ENCODE peak calls at places on chromosomes 7 and 10, in six cellular contexts. B is neural crest cell, N is GM20000, M is bronchial epithelial cell, A is lower lobe of right lung, Y is endothelial cell. X is an unnamed sample.

GRCh38 chr10:48231178-48231577 is 43.3 kb downstream of the FRMPD2 start:
- DNase-seq in B (no peak), Y (no peak), N (no peak), A (no peak), M (peak), X (no peak)

GRCh38 chr10:128095023-128095752 is 31.0 kb downstream of the MKI67 start:
- DNase-seq in M (no peak), A (no peak), Y (no peak), B (no peak), N (no peak), X (no peak)

GRCh38 chr7:56028942-56029630 is 22.2 kb downstream of the PSPH start:
- DNase-seq in M (peak), A (no peak), B (no peak), N (no peak), Y (no peak), X (no peak)

GRCh38 chr10:97543025-97543546 is 29.5 kb upstream of the ANKRD2 start:
- DNase-seq in M (peak), Y (peak), B (no peak), N (no peak), A (peak), X (peak)

GRCh38 chr7:92095424-92095823 is 38.9 kb downstream of the CYP51A1 start:
- DNase-seq in M (no peak), Y (no peak), B (no peak), N (no peak), A (no peak), X (no peak)

GRCh38 chr10:90987383-90987782 is 66.5 kb upstream of the ANKRD1 start:
- DNase-seq in B (no peak), Y (no peak), A (no peak), N (no peak), M (no peak), X (no peak)

GRCh38 chr7:53437336-53437735 is 401.9 kb downstream of the POM121L12 start:
- DNase-seq in Y (no peak), M (peak), B (no peak), A (no peak), N (no peak), X (no peak)

GRCh38 chr10:122310311-122311050 is 39.4 kb downstream of the BTBD16 start:
- DNase-seq in A (no peak), Y (peak), N (no peak), B (no peak), M (peak), X (peak)

GRCh38 chr7:20998309-20998708 is 211.6 kb upstream of the SP8 start:
- DNase-seq in A (no peak), Y (no peak), B (no peak), N (no peak), M (peak), X (peak)

GRCh38 chr7:69769826-69770225 is 171.6 kb downstream of the AUTS2 start:
- DNase-seq in N (no peak), B (no peak), Y (no peak), M (no peak), A (no peak), X (no peak)

GRCh38 chr10:101319241-101319915 is 34.6 kb upstream of the BTRC start:
- DNase-seq in B (no peak), Y (no peak), A (no peak), M (peak), N (no peak), X (no peak)

GRCh38 chr7:89017676-89018075 is 222.1 kb upstream of the TEX47 start:
- DNase-seq in A (no peak), B (no peak), Y (no peak), N (no peak), M (no peak), X (no peak)

GRCh38 chr7:137325927-137326326 is 17.6 kb downstream of the PTN start:
- DNase-seq in M (no peak), A (no peak), N (no peak), B (no peak), Y (no peak), X (no peak)

GRCh38 chr7:101201695-101202602 is 1.1 kb upstream of the MOGAT3 start:
- DNase-seq in N (no peak), B (no peak), Y (peak), A (no peak), M (no peak), X (no peak)

GRCh38 chr10:35661236-35661635 is 19.1 kb upstream of the FZD8 start:
- DNase-seq in A (no peak), Y (no peak), N (no peak), B (no peak), M (no peak), X (no peak)

GRCh38 chr10:12588091-12588850 is 238.9 kb downstream of the CAMK1D start:
- DNase-seq in N (no peak), B (no peak), Y (no peak), M (peak), A (no peak), X (no peak)

GRCh38 chr7:82444220-82445049 is 858 bp upstream of the CACNA2D1 start:
- DNase-seq in N (no peak), M (peak), B (peak), A (no peak), Y (peak), X (peak)

GRCh38 chr10:1369197-1369596 is 313.0 kb downstream of the WDR37 start:
- DNase-seq in M (no peak), N (no peak), Y (no peak), B (no peak), A (no peak), X (no peak)

GRCh38 chr7:112771166-112771565 is 19.0 kb downstream of the TMEM168 start:
- DNase-seq in A (no peak), Y (no peak), M (no peak), N (no peak), B (no peak), X (no peak)

GRCh38 chr7:16189026-16189715 is 232.2 kb downstream of the CRPPA start:
- DNase-seq in M (peak), Y (no peak), B (no peak), N (no peak), A (no peak), X (no peak)

GRCh38 chr7:157309990-157310668 is 26.7 kb upstream of the DNAJB6 start:
- DNase-seq in N (no peak), A (no peak), Y (no peak), M (peak), B (no peak), X (peak)

GRCh38 chr7:138900040-138900828 is 81.0 kb downstream of the KIAA1549 start:
- DNase-seq in N (no peak), A (no peak), M (no peak), B (no peak), Y (no peak), X (no peak)

GRCh38 chr10:44960482-44961230 is 1.1 kb downstream of the RASSF4 start:
- DNase-seq in Y (no peak), A (no peak), M (no peak), B (no peak), N (no peak), X (no peak)

GRCh38 chr10:79021331-79021907 is 47.3 kb upstream of the ZMIZ1 start:
- DNase-seq in M (no peak), Y (no peak), A (peak), B (no peak), N (no peak), X (no peak)

GRCh38 chr10:92291921-92292860 is 1.2 kb downstream of the MARCHF5 start:
- DNase-seq in M (peak), N (peak), B (peak), Y (peak), A (peak), X (peak)

GRCh38 chr7:87886875-87887274 is 10.6 kb downstream of the DBF4 start:
- DNase-seq in M (peak), A (no peak), B (no peak), N (no peak), Y (no peak), X (no peak)

GRCh38 chr7:140263277-140263676 is 86.5 kb upstream of the KDM7A start:
- DNase-seq in Y (no peak), N (no peak), B (no peak), A (no peak), M (peak), X (no peak)

GRCh38 chr7:68038621-68039314 is 1042.1 kb downstream of the TYW1 start:
- DNase-seq in A (no peak), N (no peak), B (no peak), M (peak), Y (no peak), X (no peak)

GRCh38 chr10:110504111-110504735 is 6.5 kb downstream of the DUSP5 start:
- DNase-seq in N (peak), M (no peak), B (no peak), A (peak), Y (no peak), X (no peak)

GRCh38 chr10:71661060-71661622 is 58.4 kb downstream of the C10orf105 start:
- DNase-seq in B (peak), Y (no peak), M (no peak), N (no peak), A (no peak), X (no peak)

GRCh38 chr7:1922071-1922869 is 252.2 kb downstream of the ELFN1 start:
- DNase-seq in B (no peak), A (peak), M (no peak), Y (no peak), N (no peak), X (no peak)

GRCh38 chr7:144500225-144500624 is 96.7 kb upstream of the NOBOX start:
- DNase-seq in N (no peak), Y (no peak), A (no peak), M (no peak), B (no peak), X (no peak)

GRCh38 chr7:41633690-41634089 is 69.2 kb downstream of the INHBA start:
- DNase-seq in N (no peak), B (no peak), A (no peak), M (no peak), Y (no peak), X (no peak)
- TF ChIP-seq CTCF in N (no peak), B (no peak), A (no peak), M (no peak), Y (no peak), X (no peak)

GRCh38 chr7:38411404-38411803 is 138.0 kb upstream of the TARP start:
- DNase-seq in B (no peak), N (no peak), A (no peak), M (peak), Y (peak), X (peak)
- TF ChIP-seq CTCF in B (peak), N (no peak), A (no peak), M (peak), Y (peak), X (peak)

GRCh38 chr7:142300689-142301088 is 42.8 kb upstream of the PRSS58 start:
- DNase-seq in Y (peak), B (no peak), N (peak), A (no peak), M (no peak), X (peak)
- TF ChIP-seq CTCF in Y (peak), B (peak), N (peak), A (no peak), M (peak), X (no peak)

GRCh38 chr10:17454801-17455520 is 566 bp upstream of the ST8SIA6 start:
- DNase-seq in N (peak), A (no peak), B (no peak), Y (no peak), M (no peak), X (no peak)

GRCh38 chr10:17456032-17456548 is 1.7 kb upstream of the ST8SIA6 start:
- DNase-seq in A (no peak), M (no peak), Y (no peak), N (no peak), B (no peak), X (no peak)

GRCh38 chr10:17453035-17453376 is 1.4 kb downstream of the ST8SIA6 start:
- DNase-seq in M (no peak), B (no peak), A (no peak), N (peak), Y (no peak), X (no peak)

GRCh38 chr10:17453377-17454091 is 861 bp downstream of the ST8SIA6 start:
- DNase-seq in N (peak), Y (peak), M (peak), A (peak), B (peak), X (peak)

GRCh38 chr10:17454181-17454800 is at the start of gene ST8SIA6:
- DNase-seq in Y (peak), M (no peak), A (peak), N (peak), B (peak), X (peak)
- TF ChIP-seq CTCF in Y (no peak), M (no peak), A (no peak), N (no peak), B (no peak), X (no peak)

X was measured in Calu3.